ENCODE peak calls at places on chromosomes 12 and 14, in four cellular contexts. V is testis; A is naive thymus-derived CD4-positive, alpha-beta T cell; U is IMR-90. X is an unnamed sample.
A peak's percentile ranks its signal among the peaks of the same experiment; 100 is the strongest.

GRCh38 chr14:35758523-35759129 is 50.5 kb downstream of the RALGAPA1 start:
- DNase-seq in V (no peak), U (no peak), A (no peak), X (no peak)

GRCh38 chr14:100285021-100285912 is 21.0 kb downstream of the SLC25A29 start:
- DNase-seq in A (peak; percentile 92), U (peak; percentile 32), V (peak; percentile 71), X (peak; percentile 68)

GRCh38 chr12:98475565-98475908 is 39.9 kb upstream of the TMPO start:
- DNase-seq in U (no peak), A (no peak), V (no peak), X (no peak)

GRCh38 chr12:101013993-101014392 is 196.0 kb downstream of the SLC5A8 start:
- DNase-seq in A (no peak), V (no peak), U (no peak), X (no peak)

GRCh38 chr12:4380332-4380731 is 820 bp upstream of the FGF23 start:
- DNase-seq in U (no peak), V (no peak), A (no peak), X (no peak)

GRCh38 chr14:55316528-55316927 is 45.3 kb downstream of the FBXO34 start:
- DNase-seq in V (no peak), A (no peak), U (no peak), X (no peak)

GRCh38 chr12:28110329-28110728 is 79.9 kb upstream of the CCDC91 start:
- DNase-seq in U (no peak), V (no peak), A (no peak), X (no peak)

GRCh38 chr14:70254476-70254961 is 65.8 kb upstream of the SLC8A3 start:
- DNase-seq in A (no peak), V (peak; percentile 58), U (peak; percentile 1), X (peak; percentile 65)

GRCh38 chr14:103204852-103205540 is 81.7 kb downstream of the TNFAIP2 start:
- DNase-seq in V (no peak), U (peak; percentile 28), A (no peak), X (no peak)

GRCh38 chr12:114841557-114842251 is 157.7 kb upstream of the TBX3 start:
- DNase-seq in U (no peak), V (no peak), A (no peak), X (no peak)

GRCh38 chr12:108734200-108734906 is 3.0 kb upstream of the CORO1C start:
- DNase-seq in V (no peak), A (no peak), U (peak; percentile 97), X (no peak)

GRCh38 chr12:65685514-65685913 is 138.8 kb upstream of the HMGA2 start:
- DNase-seq in U (peak; percentile 43), A (no peak), V (no peak), X (no peak)

GRCh38 chr12:101839324-101840283 is 8.8 kb upstream of the GNPTAB start:
- DNase-seq in V (peak; percentile 81), U (peak; percentile 68), A (peak; percentile 60), X (peak; percentile 62)

GRCh38 chr14:60724080-60724618 is at the start of gene SIX4:
- DNase-seq in A (no peak), U (peak; percentile 92), V (peak; percentile 78), X (peak; percentile 92)

GRCh38 chr12:24379493-24379892 is 430.0 kb upstream of the SOX5 start:
- DNase-seq in V (no peak), A (no peak), U (no peak), X (no peak)

GRCh38 chr12:13248956-13249355 is 52.4 kb downstream of the EMP1 start:
- DNase-seq in V (no peak), U (no peak), A (no peak), X (no peak)

GRCh38 chr12:126967152-126967551 is 1299.8 kb upstream of the TMEM132C start:
- DNase-seq in A (no peak), V (no peak), U (no peak), X (no peak)

GRCh38 chr14:73207615-73208014 is 29.7 kb upstream of the PAPLN start:
- DNase-seq in V (no peak), A (no peak), U (no peak), X (no peak)

GRCh38 chr14:99819514-99819913 is 26.3 kb downstream of the EML1 start:
- DNase-seq in U (no peak), A (no peak), V (no peak), X (no peak)

GRCh38 chr12:26614217-26614616 is 218.8 kb downstream of the ITPR2 start:
- DNase-seq in V (peak; percentile 29), U (peak; percentile 26), A (no peak), X (peak; percentile 31)

GRCh38 chr12:26608706-26609105 is 224.3 kb downstream of the ITPR2 start:
- DNase-seq in A (no peak), U (no peak), V (no peak), X (no peak)

GRCh38 chr12:26610774-26611173 is 222.2 kb downstream of the ITPR2 start:
- DNase-seq in U (no peak), A (no peak), V (no peak), X (no peak)

GRCh38 chr12:26612203-26612602 is 220.8 kb downstream of the ITPR2 start:
- DNase-seq in U (no peak), V (no peak), A (no peak), X (no peak)

DNA sequence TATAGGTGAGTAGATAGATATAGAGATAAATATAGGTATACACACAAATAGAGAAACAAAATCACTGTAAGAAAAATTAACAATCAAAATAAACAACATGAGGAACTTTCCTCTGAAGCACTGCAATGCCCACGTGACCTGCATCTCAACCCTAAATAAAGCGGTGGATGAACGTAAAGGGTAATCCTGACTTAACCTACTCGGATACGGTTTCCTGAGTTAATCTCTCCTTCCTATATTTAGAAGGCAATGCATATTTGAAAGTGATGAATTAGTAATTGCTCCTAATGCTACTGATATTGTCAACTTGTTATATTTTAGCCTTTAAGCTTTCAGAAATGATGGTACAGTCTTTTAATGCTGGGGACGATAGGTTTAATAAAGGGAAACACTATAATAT is 221.4 kb downstream of the ITPR2 start:
- DNase-seq in V (no peak), U (no peak), A (no peak), X (no peak)
- H3K27me3 ChIP-seq in V (no peaks in the 10 kb centered on the region), U (no peaks in the 10 kb centered on the region), A (no peaks in the 10 kb centered on the region), X (no peaks in the 10 kb centered on the region)

DNA sequence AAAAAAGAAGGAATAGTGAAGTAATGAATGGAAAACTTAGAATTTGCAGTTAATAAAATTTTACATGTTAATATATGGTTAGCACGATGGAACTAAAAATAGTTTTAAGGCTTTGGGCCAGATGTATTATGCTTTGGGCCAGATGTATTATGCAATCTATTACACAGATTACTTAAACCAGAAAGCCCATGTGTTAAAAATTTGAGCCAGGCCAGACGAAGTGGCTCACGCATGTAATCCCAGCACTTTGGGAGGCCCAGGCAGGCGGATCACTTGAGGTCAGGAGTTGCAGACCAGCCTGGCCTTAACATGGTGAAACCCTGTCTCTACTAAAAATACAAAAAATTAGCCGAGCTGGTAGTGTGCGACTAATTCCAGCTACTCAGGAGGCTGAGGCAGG is 17.2 kb downstream of the IFT81 start:
- DNase-seq in U (peak; percentile 65), V (no peak), A (no peak), X (peak; percentile 25)
- H3K27ac ChIP-seq in U (no peak overlapping the region), V (no peak overlapping the region), A (no peak overlapping the region), X (no peak overlapping the region)

DNA sequence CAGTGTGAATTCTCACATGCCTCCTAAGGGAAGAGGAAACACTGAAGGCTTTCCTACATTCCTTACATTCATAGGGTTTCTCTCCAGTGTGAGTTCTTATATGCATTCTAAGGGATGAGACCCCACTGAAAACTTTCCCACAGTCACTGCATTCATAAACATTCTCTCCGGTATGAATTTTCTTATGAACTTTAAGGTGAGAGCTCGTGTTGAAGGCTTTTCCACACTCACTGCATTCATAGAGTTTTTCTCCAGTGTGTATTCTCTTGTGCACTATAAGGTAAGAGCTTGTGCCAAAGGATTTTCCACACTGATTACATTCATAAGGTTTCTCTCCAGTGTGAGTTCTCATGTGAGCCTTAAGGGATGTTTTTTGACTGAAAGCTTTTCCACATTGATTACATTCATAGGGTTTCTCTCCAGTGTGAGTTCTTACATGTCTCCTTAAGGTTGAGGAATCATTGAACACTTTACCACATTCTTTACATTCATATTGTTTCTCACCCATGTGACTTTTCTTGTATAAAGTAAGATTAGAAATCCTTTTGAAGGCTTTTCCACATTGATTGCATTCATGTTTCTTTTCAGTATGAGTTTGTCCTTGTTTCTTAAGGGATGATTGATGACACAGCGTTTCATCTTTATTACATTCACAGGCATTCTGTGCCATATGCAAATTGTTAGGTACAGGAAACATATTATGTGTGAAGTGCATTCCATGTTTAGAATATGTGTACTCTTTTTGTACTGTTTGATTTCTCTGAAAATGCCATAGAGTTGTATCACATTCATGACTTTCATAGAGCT is 9.5 kb downstream of the ZNF891 start:
- DNase-seq in U (no peak), A (no peak), V (no peak), X (no peak)
- H3K9me3 ChIP-seq in U (peaks cover 76% of the 10 kb centered on the region), A (peaks cover 74% of the 10 kb centered on the region), V (no peaks in the 10 kb centered on the region), X (peaks cover 70% of the 10 kb centered on the region)

GRCh38 chr12:53193953-53194716 is 12.9 kb downstream of the ITGB7 start:
- DNase-seq in A (no peak), V (no peak), U (no peak), X (no peak)
- H3K27me3 ChIP-seq in A (no peaks in the 10 kb centered on the region), V (no peaks in the 10 kb centered on the region), U (peaks cover 2% of the 10 kb centered on the region), X (peaks cover 4% of the 10 kb centered on the region)

DNA sequence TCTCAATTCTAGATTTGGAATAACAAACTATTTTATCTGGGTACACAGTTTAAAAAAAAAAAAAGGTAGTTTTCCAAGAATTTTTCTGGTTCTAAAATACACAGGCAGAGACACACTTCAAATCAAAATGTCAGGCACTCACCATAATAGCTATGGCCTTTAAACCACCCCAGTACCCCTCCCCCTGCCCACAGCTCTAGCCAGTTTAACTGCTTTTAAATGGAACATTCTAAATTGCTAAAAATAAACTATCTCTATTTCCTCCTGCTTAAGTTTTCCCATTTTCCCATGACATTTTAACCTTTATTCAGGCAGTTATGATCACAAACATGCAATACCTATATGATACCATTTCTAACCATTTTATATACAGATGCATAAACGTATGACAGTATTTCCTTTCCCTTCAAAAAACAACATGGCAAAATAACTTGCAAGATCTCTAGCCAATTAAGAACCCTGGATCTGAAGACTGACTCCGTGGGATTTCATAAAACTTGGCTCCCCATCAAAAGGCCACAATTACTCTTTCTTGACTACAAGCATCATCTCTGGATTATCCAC is 46.3 kb downstream of the PPP2R5E start:
- DNase-seq in V (no peak), A (no peak), U (no peak), X (no peak)
- H3K27ac ChIP-seq in V (no peak overlapping the region), A (no peak overlapping the region), U (no peak overlapping the region), X (no peak overlapping the region)

X was measured in WERI-Rb-1.